ENCODE peak calls at places on chromosomes 2 and 18, in four cellular contexts. One of them, this sample, is unnamed.
A peak's percentile ranks its signal among the peaks of the same experiment; 100 is the strongest.

GRCh38 chr2:25294573-25295462 is 46.9 kb downstream of the DNMT3A start:
- DNase-seq in A549: no peak
- DNase-seq in H1: no peak
- DNase-seq in WTC11: no peak
- DNase-seq in this sample: peak; percentile 93

GRCh38 chr2:219689676-219690628 is 62.5 kb downstream of the SLC4A3 start:
- DNase-seq in A549: peak; percentile 57
- DNase-seq in H1: no peak
- DNase-seq in WTC11: peak; percentile 55
- DNase-seq in this sample: peak; percentile 74

GRCh38 chr2:239828192-239828972 is 196.8 kb downstream of the NDUFA10 start:
- DNase-seq in A549: no peak
- DNase-seq in H1: no peak
- DNase-seq in WTC11: no peak
- DNase-seq in this sample: no peak

GRCh38 chr18:51194604-51195003 is 2.9 kb downstream of the MEX3C start:
- DNase-seq in A549: no peak
- DNase-seq in H1: no peak
- DNase-seq in WTC11: no peak
- DNase-seq in this sample: peak; percentile 16

GRCh38 chr2:149388120-149388816 is 57.9 kb downstream of the LYPD6 start:
- DNase-seq in A549: no peak
- DNase-seq in H1: peak; percentile 13
- DNase-seq in WTC11: no peak
- DNase-seq in this sample: peak; percentile 24

GRCh38 chr2:186349508-186349907 is 136.6 kb upstream of the ZC3H15 start:
- DNase-seq in A549: peak; percentile 0
- DNase-seq in H1: no peak
- DNase-seq in WTC11: no peak
- DNase-seq in this sample: peak; percentile 18

GRCh38 chr18:6757966-6758365 is 28.4 kb downstream of the ARHGAP28 start:
- DNase-seq in A549: no peak
- DNase-seq in H1: no peak
- DNase-seq in WTC11: no peak
- DNase-seq in this sample: no peak

GRCh38 chr2:65228249-65228750 is 669 bp downstream of the ACTR2 start:
- DNase-seq in A549: no peak
- DNase-seq in H1: no peak
- DNase-seq in WTC11: no peak
- DNase-seq in this sample: peak; percentile 86

GRCh38 chr18:961644-962355 is 57.1 kb downstream of the ADCYAP1 start:
- DNase-seq in A549: no peak
- DNase-seq in H1: peak; percentile 33
- DNase-seq in WTC11: peak; percentile 66
- DNase-seq in this sample: peak; percentile 54

GRCh38 chr2:119015849-119016248 is 73.9 kb downstream of the MARCO start:
- DNase-seq in A549: no peak
- DNase-seq in H1: no peak
- DNase-seq in WTC11: no peak
- DNase-seq in this sample: no peak

GRCh38 chr18:75472906-75473305 is 45.4 kb upstream of the SMIM21 start:
- DNase-seq in A549: no peak
- DNase-seq in H1: no peak
- DNase-seq in WTC11: no peak
- DNase-seq in this sample: no peak

GRCh38 chr2:166632616-166633015 is 138.6 kb upstream of the SCN7A start:
- DNase-seq in A549: no peak
- DNase-seq in H1: no peak
- DNase-seq in WTC11: no peak
- DNase-seq in this sample: no peak

GRCh38 chr2:119223521-119224390 is at the start of gene STEAP3:
- DNase-seq in A549: peak; percentile 69
- DNase-seq in H1: peak; percentile 65
- DNase-seq in WTC11: peak; percentile 82
- DNase-seq in this sample: peak; percentile 96

GRCh38 chr2:105609756-105610397 is 134.8 kb upstream of the NCK2 start:
- DNase-seq in A549: no peak
- DNase-seq in H1: no peak
- DNase-seq in WTC11: no peak
- DNase-seq in this sample: no peak

GRCh38 chr2:100703744-100704143 is 116.2 kb upstream of the NPAS2 start:
- DNase-seq in A549: no peak
- DNase-seq in H1: no peak
- DNase-seq in WTC11: no peak
- DNase-seq in this sample: no peak

GRCh38 chr2:235094457-235094856 is 142.6 kb downstream of the SH3BP4 start:
- DNase-seq in A549: no peak
- DNase-seq in H1: no peak
- DNase-seq in WTC11: no peak
- DNase-seq in this sample: no peak

GRCh38 chr2:168184896-168185513 is 62.4 kb downstream of the STK39 start:
- DNase-seq in A549: no peak
- DNase-seq in H1: no peak
- DNase-seq in WTC11: no peak
- DNase-seq in this sample: no peak

GRCh38 chr18:31954349-31954748 is 11.4 kb upstream of the TRAPPC8 start:
- DNase-seq in A549: no peak
- DNase-seq in H1: no peak
- DNase-seq in WTC11: no peak
- DNase-seq in this sample: no peak

GRCh38 chr2:14861201-14861600 is 228.7 kb downstream of the LRATD1 start:
- DNase-seq in A549: no peak
- DNase-seq in H1: no peak
- DNase-seq in WTC11: no peak
- DNase-seq in this sample: no peak

GRCh38 chr2:182870227-182870626 is 3.8 kb upstream of the FRZB start:
- DNase-seq in A549: peak; percentile 8
- DNase-seq in H1: peak; percentile 29
- DNase-seq in WTC11: peak; percentile 79
- DNase-seq in this sample: peak; percentile 35

GRCh38 chr2:184119920-184120820 is 478.2 kb upstream of the ZNF804A start:
- DNase-seq in A549: no peak
- DNase-seq in H1: no peak
- DNase-seq in WTC11: no peak
- DNase-seq in this sample: no peak

GRCh38 chr2:136116813-136117390 is 1.0 kb downstream of the CXCR4 start:
- DNase-seq in A549: no peak
- DNase-seq in H1: no peak
- DNase-seq in WTC11: peak; percentile 29
- DNase-seq in this sample: peak; percentile 77

GRCh38 chr2:23133196-23133595 is 251.8 kb upstream of the KLHL29 start:
- DNase-seq in A549: no peak
- DNase-seq in H1: no peak
- DNase-seq in WTC11: no peak
- DNase-seq in this sample: no peak

GRCh38 chr18:22606563-22607283 is 189.0 kb upstream of the CTAGE1 start:
- DNase-seq in A549: no peak
- DNase-seq in H1: no peak
- DNase-seq in WTC11: peak; percentile 19
- DNase-seq in this sample: no peak

GRCh38 chr2:27322301-27322765 is 564 bp downstream of the MPV17 start:
- DNase-seq in A549: no peak
- DNase-seq in H1: no peak
- DNase-seq in WTC11: no peak
- DNase-seq in this sample: peak; percentile 62

GRCh38 chr18:62282188-62282629 is 42.9 kb upstream of the TNFRSF11A start:
- DNase-seq in A549: no peak
- DNase-seq in H1: no peak
- DNase-seq in WTC11: no peak
- DNase-seq in this sample: no peak

GRCh38 chr2:97722227-97722626 is 8.9 kb downstream of the ZAP70 start:
- DNase-seq in A549: no peak
- DNase-seq in H1: no peak
- DNase-seq in WTC11: no peak
- DNase-seq in this sample: no peak

GRCh38 chr2:121316986-121317385 is 32.0 kb upstream of the TFCP2L1 start:
- DNase-seq in A549: no peak
- DNase-seq in H1: no peak
- DNase-seq in WTC11: no peak
- DNase-seq in this sample: no peak

GRCh38 chr2:1082456-1083205 is 132.0 kb downstream of the SNTG2 start:
- DNase-seq in A549: no peak
- DNase-seq in H1: no peak
- DNase-seq in WTC11: peak; percentile 49
- DNase-seq in this sample: peak; percentile 9

GRCh38 chr2:1088941-1089340 is 138.3 kb downstream of the SNTG2 start:
- DNase-seq in A549: no peak
- DNase-seq in H1: no peak
- DNase-seq in WTC11: no peak
- DNase-seq in this sample: no peak

GRCh38 chr2:1091895-1092585 is 141.4 kb downstream of the SNTG2 start:
- DNase-seq in A549: no peak
- DNase-seq in H1: no peak
- DNase-seq in WTC11: no peak
- DNase-seq in this sample: no peak

GRCh38 chr2:1088192-1088860 is 137.7 kb downstream of the SNTG2 start:
- DNase-seq in A549: no peak
- DNase-seq in H1: no peak
- DNase-seq in WTC11: no peak
- DNase-seq in this sample: no peak
- TF ChIP-seq MAX in A549: no peak
- TF ChIP-seq MAX in H1: no peak
- TF ChIP-seq MAX in WTC11: no peak
- TF ChIP-seq MAX in this sample: no peak

GRCh38 chr2:223811757-223812156 is 25.6 kb downstream of the AP1S3 start:
- DNase-seq in A549: no peak
- DNase-seq in H1: no peak
- DNase-seq in WTC11: no peak
- DNase-seq in this sample: no peak
- TF ChIP-seq MAX in A549: no peak
- TF ChIP-seq MAX in H1: no peak
- TF ChIP-seq MAX in WTC11: no peak
- TF ChIP-seq MAX in this sample: no peak

GRCh38 chr2:40034801-40035200 is 255.7 kb upstream of the THUMPD2 start:
- DNase-seq in A549: no peak
- DNase-seq in H1: no peak
- DNase-seq in WTC11: no peak
- DNase-seq in this sample: no peak
- TF ChIP-seq MAX in A549: no peak
- TF ChIP-seq MAX in H1: no peak
- TF ChIP-seq MAX in WTC11: no peak
- TF ChIP-seq MAX in this sample: no peak

GRCh38 chr2:160890667-160891352 is 269.4 kb upstream of the TANK start:
- DNase-seq in A549: no peak
- DNase-seq in H1: no peak
- DNase-seq in WTC11: no peak
- DNase-seq in this sample: no peak

GRCh38 chr2:160891353-160891740 is 268.9 kb upstream of the TANK start:
- DNase-seq in A549: no peak
- DNase-seq in H1: no peak
- DNase-seq in WTC11: no peak
- DNase-seq in this sample: no peak

GRCh38 chr2:160889439-160889838 is 270.8 kb upstream of the TANK start:
- DNase-seq in A549: no peak
- DNase-seq in H1: no peak
- DNase-seq in WTC11: no peak
- DNase-seq in this sample: no peak

GRCh38 chr2:160893581-160893980 is 266.6 kb upstream of the TANK start:
- DNase-seq in A549: no peak
- DNase-seq in H1: no peak
- DNase-seq in WTC11: no peak
- DNase-seq in this sample: no peak

GRCh38 chr2:160892204-160892603 is 268.0 kb upstream of the TANK start:
- DNase-seq in A549: no peak
- DNase-seq in H1: no peak
- DNase-seq in WTC11: no peak
- DNase-seq in this sample: peak; percentile 69
- TF ChIP-seq MAX in A549: no peak
- TF ChIP-seq MAX in H1: no peak
- TF ChIP-seq MAX in WTC11: no peak
- TF ChIP-seq MAX in this sample: peak; percentile 47

GRCh38 chr2:200617089-200618050 is 31.6 kb downstream of the AOX1 start:
- DNase-seq in A549: no peak
- DNase-seq in H1: no peak
- DNase-seq in WTC11: no peak
- DNase-seq in this sample: peak; percentile 21

GRCh38 chr2:200616656-200617055 is 30.8 kb downstream of the AOX1 start:
- DNase-seq in A549: no peak
- DNase-seq in H1: no peak
- DNase-seq in WTC11: no peak
- DNase-seq in this sample: peak; percentile 57

GRCh38 chr2:200618590-200619021 is 32.8 kb downstream of the AOX1 start:
- DNase-seq in A549: no peak
- DNase-seq in H1: no peak
- DNase-seq in WTC11: no peak
- DNase-seq in this sample: peak; percentile 77

GRCh38 chr2:200618051-200618419 is 32.2 kb downstream of the AOX1 start:
- DNase-seq in A549: no peak
- DNase-seq in H1: no peak
- DNase-seq in WTC11: no peak
- DNase-seq in this sample: no peak

DNA sequence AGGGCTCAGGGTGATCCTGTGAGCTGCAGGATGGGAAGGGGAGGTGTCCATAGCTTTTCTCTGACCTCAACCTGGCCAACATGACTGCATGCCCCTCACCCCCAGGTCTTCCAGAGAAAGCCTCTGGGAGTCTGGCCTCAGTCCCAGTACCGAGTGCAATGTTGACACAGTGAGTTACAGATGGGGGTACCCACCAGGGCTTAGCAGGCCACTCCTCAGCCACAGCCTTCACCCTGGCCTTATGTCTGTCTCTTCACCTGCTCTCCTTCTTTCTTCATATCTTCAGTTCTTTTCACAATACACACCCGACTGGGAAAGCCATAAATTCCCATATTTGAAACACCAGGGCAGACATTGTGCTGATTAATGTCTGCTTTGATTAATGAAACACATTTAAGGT is 33.5 kb downstream of the AOX1 start:
- DNase-seq in A549: no peak
- DNase-seq in H1: no peak
- DNase-seq in WTC11: no peak
- DNase-seq in this sample: no peak
- TF ChIP-seq MAX in A549: peak; percentile 30
- TF ChIP-seq MAX in H1: no peak
- TF ChIP-seq MAX in WTC11: no peak
- TF ChIP-seq MAX in this sample: no peak

This sample was measured in NB4.